ENCODE peak calls at places on chromosomes 11 and 22, in six cellular contexts. A, Y, R, Q, V and J are unnamed samples.

GRCh38 chr22:35380013-35380412 is 883 bp upstream of the HMOX1 start:
- DNase-seq in Q (no peak), A (no peak), Y (no peak), V (peak; percentile 46), R (no peak), J (no peak)

GRCh38 chr22:21642584-21643448 is 714 bp downstream of the SDF2L1 start:
- DNase-seq in Y (no peak), Q (peak; percentile 50), V (peak; percentile 52), R (no peak), A (no peak), J (no peak)

GRCh38 chr22:36753120-36753802 is 22.7 kb downstream of the IFT27 start:
- DNase-seq in R (peak; percentile 22), A (no peak), Q (no peak), Y (peak; percentile 24), V (no peak), J (peak; percentile 20)

GRCh38 chr11:70788247-70789022 is 390.1 kb downstream of the CTTN start:
- DNase-seq in A (no peak), Y (no peak), Q (peak; percentile 75), R (no peak), V (peak; percentile 75), J (no peak)

GRCh38 chr11:120442031-120442430 is 69.5 kb upstream of the GRIK4 start:
- DNase-seq in Q (no peak), Y (no peak), R (no peak), A (no peak), V (no peak), J (no peak)

GRCh38 chr22:33380789-33381530 is 322.8 kb upstream of the SYN3 start:
- DNase-seq in A (no peak), R (no peak), Y (no peak), V (peak; percentile 78), Q (peak; percentile 65), J (no peak)

GRCh38 chr11:75260396-75260795 is 19.8 kb downstream of the TPBGL start:
- DNase-seq in V (no peak), Y (no peak), A (no peak), R (peak; percentile 45), Q (no peak), J (peak; percentile 17)

GRCh38 chr11:1763796-1764661 is at the start of gene CTSD:
- DNase-seq in Y (no peak), V (peak; percentile 79), R (peak; percentile 94), Q (peak; percentile 86), A (peak; percentile 88), J (peak; percentile 95)

GRCh38 chr11:71991494-71991893 is 7.2 kb upstream of the IL18BP start:
- DNase-seq in V (no peak), R (no peak), Y (no peak), A (no peak), Q (no peak), J (no peak)

GRCh38 chr11:59669611-59670009 is 773 bp upstream of the PATL1 start:
- DNase-seq in Q (peak; percentile 77), R (peak; percentile 73), Y (peak; percentile 78), A (peak; percentile 38), V (peak; percentile 78), J (no peak)

GRCh38 chr11:19398772-19399542 is 158.2 kb upstream of the E2F8 start:
- DNase-seq in A (no peak), Y (peak; percentile 71), R (peak; percentile 79), Q (peak; percentile 85), V (peak; percentile 80), J (no peak)

GRCh38 chr11:86978756-86979608 is 23.8 kb upstream of the FZD4 start:
- DNase-seq in A (no peak), R (no peak), V (peak; percentile 73), Q (peak; percentile 71), Y (no peak), J (no peak)

GRCh38 chr11:3823762-3824506 is 15.6 kb downstream of the PGAP2 start:
- DNase-seq in A (no peak), Q (no peak), R (no peak), V (no peak), Y (no peak), J (no peak)
- TF ChIP-seq CTCF in A (no peak), Q (no peak), R (no peak), V (no peak), Y (no peak), J (no peak)

GRCh38 chr11:112019066-112019465 is 6.1 kb upstream of the DLAT start:
- DNase-seq in R (no peak), V (no peak), A (no peak), Q (no peak), Y (no peak), J (no peak)

GRCh38 chr11:112024178-112024777 is 930 bp upstream of the DLAT start:
- DNase-seq in R (no peak), Y (no peak), A (no peak), Q (no peak), V (no peak), J (no peak)

GRCh38 chr11:112025682-112026081 is 474 bp downstream of the DLAT start:
- DNase-seq in V (peak; percentile 11), Y (no peak), Q (peak; percentile 26), A (no peak), R (no peak), J (no peak)

GRCh38 chr11:112024778-112025678 is at the start of gene DLAT:
- DNase-seq in V (peak; percentile 83), Q (peak; percentile 78), A (peak; percentile 59), Y (peak; percentile 86), R (peak; percentile 91), J (peak; percentile 94)

DNA sequence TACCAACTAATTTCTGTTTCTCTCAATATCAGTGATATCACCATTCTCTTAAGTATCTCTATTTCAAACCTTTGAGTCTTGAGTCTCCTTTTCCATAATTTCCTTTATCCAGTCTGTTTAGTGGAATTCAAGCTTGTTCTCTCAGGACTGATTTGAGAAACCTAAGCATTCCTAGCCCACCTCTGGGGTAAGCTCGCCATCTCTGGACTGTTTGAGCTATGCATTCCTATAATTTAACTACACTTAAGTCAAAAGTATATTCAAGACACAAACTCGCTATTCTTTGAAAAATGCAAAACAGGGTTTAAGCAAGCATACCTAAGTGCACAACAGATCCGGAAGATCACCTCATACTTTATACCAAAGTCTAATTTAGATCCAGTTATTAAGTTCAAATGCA is 2.1 kb upstream of the DLAT start:
- DNase-seq in Q (peak; percentile 4), R (no peak), A (no peak), Y (no peak), V (no peak), J (no peak)
- TF ChIP-seq CTCF in Q (no peak), R (no peak), A (peak; percentile 10), Y (no peak), V (no peak), J (peak; percentile 36)

DNA sequence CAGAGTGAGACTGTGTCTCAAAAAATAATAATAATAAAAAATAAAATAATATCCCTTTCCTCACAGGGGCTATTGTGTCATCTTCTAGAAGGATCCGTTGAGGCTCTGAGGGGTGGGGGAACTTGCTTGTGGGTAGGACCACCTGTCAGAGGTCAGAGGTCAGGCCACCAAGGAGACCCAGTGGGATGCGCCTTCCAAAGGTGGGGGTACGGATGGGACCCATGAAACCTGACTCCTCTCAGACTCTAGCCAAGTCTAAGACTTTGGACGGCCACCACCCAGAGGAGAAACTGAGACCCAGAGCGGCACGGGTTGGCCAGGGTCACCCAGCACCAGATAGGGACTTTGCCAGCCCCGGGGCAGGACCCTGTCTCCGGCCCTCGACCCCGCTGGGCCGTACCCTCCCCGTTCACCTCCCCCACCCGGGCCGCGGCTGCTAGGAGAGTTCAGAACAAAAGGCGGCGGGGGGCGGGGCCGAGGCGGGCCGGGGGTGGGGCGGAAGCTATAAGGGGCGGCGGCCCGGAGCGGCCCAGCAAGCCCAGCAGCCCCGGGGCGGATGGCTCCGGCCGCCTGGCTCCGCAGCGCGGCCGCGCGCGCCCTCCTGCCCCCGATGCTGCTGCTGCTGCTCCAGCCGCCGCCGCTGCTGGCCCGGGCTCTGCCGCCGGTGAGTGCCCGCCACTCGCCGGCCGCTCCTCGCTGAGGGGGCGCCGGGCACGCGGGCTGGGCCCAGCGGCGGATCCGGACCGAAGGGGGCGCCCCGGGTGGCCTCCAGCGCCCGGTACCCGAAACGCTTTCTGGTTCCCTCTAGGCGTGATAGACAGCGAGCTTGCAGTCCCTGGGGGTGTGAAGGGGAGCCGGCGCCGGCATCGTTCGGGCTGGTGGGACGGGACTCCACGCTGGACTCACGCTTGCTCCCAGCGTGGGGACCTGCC is at the start of gene MMP11:
- DNase-seq in A (peak; percentile 76), Y (no peak), Q (peak; percentile 47), V (no peak), R (peak; percentile 83), J (no peak)
- TF ChIP-seq CTCF in A (no peak), Y (no peak), Q (no peak), V (no peak), R (no peak), J (peak; percentile 46)

GRCh38 chr11:112355726-112356125 is 95.1 kb upstream of the PLET1 start:
- DNase-seq in Q (peak; percentile 68), A (no peak), R (no peak), V (peak; percentile 66), Y (no peak), J (no peak)
- TF ChIP-seq CTCF in Q (peak; percentile 10), A (peak; percentile 20), R (no peak), V (peak; percentile 47), Y (no peak), J (peak; percentile 20)

DNA sequence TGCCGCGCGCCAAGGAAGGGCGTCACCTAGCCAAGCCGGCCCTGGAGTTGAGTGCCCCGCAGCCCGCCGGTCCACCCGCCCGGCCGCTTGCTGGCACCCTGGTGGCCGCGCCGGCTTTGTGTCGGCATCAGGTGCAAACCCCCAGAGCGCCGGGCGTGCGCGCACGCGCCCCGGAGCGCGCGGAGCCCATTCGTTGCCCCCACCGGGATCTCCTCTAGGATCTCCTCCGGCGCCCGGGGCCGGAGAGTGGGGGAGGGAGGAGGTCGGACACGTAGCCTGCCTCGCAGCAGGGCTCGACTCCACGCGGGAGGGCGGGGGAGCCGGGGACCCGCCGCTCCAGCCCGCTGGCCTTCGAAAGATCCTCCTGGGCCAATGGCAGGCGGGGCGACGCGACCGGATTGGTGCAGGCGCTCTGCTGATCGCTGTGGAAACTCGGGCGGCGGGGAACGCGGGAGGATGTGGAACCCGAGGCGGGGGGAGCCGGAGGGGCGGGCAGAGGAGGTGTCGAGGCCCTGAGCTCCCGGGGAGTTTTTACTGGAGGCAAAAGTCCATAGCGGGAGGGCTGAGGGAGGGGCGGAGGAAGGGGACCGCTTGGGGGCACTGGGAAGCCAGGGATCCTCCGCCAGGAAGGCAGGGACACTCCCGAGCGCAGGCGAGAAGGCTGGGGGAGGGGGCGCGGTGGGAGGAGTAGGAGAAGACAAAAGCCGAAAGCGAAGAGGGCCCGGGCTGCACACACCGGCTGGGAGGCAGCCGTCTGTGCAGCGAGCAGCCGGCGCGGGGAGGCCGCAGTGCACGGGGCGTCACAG is at the start of gene FADS2:
- DNase-seq in Q (peak; percentile 98), R (peak; percentile 92), Y (peak; percentile 97), A (peak; percentile 73), V (peak; percentile 97), J (peak; percentile 99)
- TF ChIP-seq CTCF in Q (no peak), R (no peak), Y (no peak), A (peak; percentile 3), V (no peak), J (peak; percentile 44)